ENCODE peak calls at places on chromosome 2, in eight cellular contexts. One of them, this sample, is unnamed.

GRCh38 chr2:201257381-201257940 is 2.9 kb upstream of the CASP8 start:
- DNase-seq in hippocampal formation: no peak
- DNase-seq in stimulated activated naive B cell treated with anti-CD40 and anti-IgM and Interleukin-4, amounts not matched to agents 10 μg/mL and 1 μg/mL and 100 μg/mL, for 72 hours: peak; percentile 70
- DNase-seq in sigmoid colon: no peak
- DNase-seq in renal cortical epithelial cell: no peak
- DNase-seq in CD8-positive, alpha-beta T cell: peak; percentile 34
- DNase-seq in omental fat pad: no peak
- DNase-seq in EL: no peak
- DNase-seq in this sample: peak; percentile 14

GRCh38 chr2:9704600-9704999 is 73.8 kb upstream of the YWHAQ start:
- DNase-seq in omental fat pad: no peak
- DNase-seq in hippocampal formation: no peak
- DNase-seq in renal cortical epithelial cell: no peak
- DNase-seq in CD8-positive, alpha-beta T cell: no peak
- DNase-seq in stimulated activated naive B cell treated with anti-CD40 and anti-IgM and Interleukin-4, amounts not matched to agents 10 μg/mL and 1 μg/mL and 100 μg/mL, for 72 hours: no peak
- DNase-seq in sigmoid colon: no peak
- DNase-seq in EL: no peak
- DNase-seq in this sample: no peak

GRCh38 chr2:171531291-171531690 is 9.0 kb downstream of the CYBRD1 start:
- DNase-seq in EL: peak; percentile 85
- DNase-seq in omental fat pad: no peak
- DNase-seq in sigmoid colon: peak; percentile 70
- DNase-seq in renal cortical epithelial cell: peak; percentile 79
- DNase-seq in hippocampal formation: no peak
- DNase-seq in CD8-positive, alpha-beta T cell: no peak
- DNase-seq in stimulated activated naive B cell treated with anti-CD40 and anti-IgM and Interleukin-4, amounts not matched to agents 10 μg/mL and 1 μg/mL and 100 μg/mL, for 72 hours: no peak
- DNase-seq in this sample: no peak

GRCh38 chr2:36483290-36483689 is 114.7 kb downstream of the FEZ2 start:
- DNase-seq in renal cortical epithelial cell: no peak
- DNase-seq in EL: no peak
- DNase-seq in omental fat pad: no peak
- DNase-seq in stimulated activated naive B cell treated with anti-CD40 and anti-IgM and Interleukin-4, amounts not matched to agents 10 μg/mL and 1 μg/mL and 100 μg/mL, for 72 hours: no peak
- DNase-seq in CD8-positive, alpha-beta T cell: no peak
- DNase-seq in sigmoid colon: no peak
- DNase-seq in hippocampal formation: no peak
- DNase-seq in this sample: no peak

GRCh38 chr2:112029164-112029563 is 25.9 kb upstream of the TMEM87B start:
- DNase-seq in omental fat pad: no peak
- DNase-seq in stimulated activated naive B cell treated with anti-CD40 and anti-IgM and Interleukin-4, amounts not matched to agents 10 μg/mL and 1 μg/mL and 100 μg/mL, for 72 hours: no peak
- DNase-seq in renal cortical epithelial cell: no peak
- DNase-seq in CD8-positive, alpha-beta T cell: no peak
- DNase-seq in EL: no peak
- DNase-seq in sigmoid colon: no peak
- DNase-seq in hippocampal formation: no peak
- DNase-seq in this sample: no peak

GRCh38 chr2:187567126-187567525 is 12.9 kb upstream of the TFPI start:
- DNase-seq in sigmoid colon: no peak
- DNase-seq in renal cortical epithelial cell: no peak
- DNase-seq in stimulated activated naive B cell treated with anti-CD40 and anti-IgM and Interleukin-4, amounts not matched to agents 10 μg/mL and 1 μg/mL and 100 μg/mL, for 72 hours: no peak
- DNase-seq in EL: no peak
- DNase-seq in hippocampal formation: no peak
- DNase-seq in CD8-positive, alpha-beta T cell: no peak
- DNase-seq in omental fat pad: no peak
- DNase-seq in this sample: no peak

GRCh38 chr2:17621781-17622180 is 81.3 kb downstream of the VSNL1 start:
- DNase-seq in EL: peak; percentile 48
- DNase-seq in renal cortical epithelial cell: no peak
- DNase-seq in CD8-positive, alpha-beta T cell: no peak
- DNase-seq in omental fat pad: no peak
- DNase-seq in hippocampal formation: no peak
- DNase-seq in stimulated activated naive B cell treated with anti-CD40 and anti-IgM and Interleukin-4, amounts not matched to agents 10 μg/mL and 1 μg/mL and 100 μg/mL, for 72 hours: no peak
- DNase-seq in sigmoid colon: no peak
- DNase-seq in this sample: no peak

GRCh38 chr2:151071382-151071781 is 190.3 kb downstream of the RBM43 start:
- DNase-seq in renal cortical epithelial cell: peak; percentile 29
- DNase-seq in CD8-positive, alpha-beta T cell: no peak
- DNase-seq in omental fat pad: no peak
- DNase-seq in hippocampal formation: no peak
- DNase-seq in stimulated activated naive B cell treated with anti-CD40 and anti-IgM and Interleukin-4, amounts not matched to agents 10 μg/mL and 1 μg/mL and 100 μg/mL, for 72 hours: no peak
- DNase-seq in EL: peak; percentile 44
- DNase-seq in sigmoid colon: no peak
- DNase-seq in this sample: no peak

GRCh38 chr2:15601681-15602080 is 10.0 kb downstream of the DDX1 start:
- DNase-seq in omental fat pad: no peak
- DNase-seq in stimulated activated naive B cell treated with anti-CD40 and anti-IgM and Interleukin-4, amounts not matched to agents 10 μg/mL and 1 μg/mL and 100 μg/mL, for 72 hours: no peak
- DNase-seq in CD8-positive, alpha-beta T cell: no peak
- DNase-seq in hippocampal formation: no peak
- DNase-seq in renal cortical epithelial cell: no peak
- DNase-seq in sigmoid colon: no peak
- DNase-seq in EL: no peak
- DNase-seq in this sample: no peak

GRCh38 chr2:10007440-10007839 is 35.9 kb upstream of the KLF11 start:
- DNase-seq in CD8-positive, alpha-beta T cell: no peak
- DNase-seq in stimulated activated naive B cell treated with anti-CD40 and anti-IgM and Interleukin-4, amounts not matched to agents 10 μg/mL and 1 μg/mL and 100 μg/mL, for 72 hours: no peak
- DNase-seq in omental fat pad: no peak
- DNase-seq in EL: peak; percentile 15
- DNase-seq in sigmoid colon: peak; percentile 63
- DNase-seq in renal cortical epithelial cell: no peak
- DNase-seq in hippocampal formation: no peak
- DNase-seq in this sample: no peak

GRCh38 chr2:224114428-224114827 is 75.3 kb upstream of the SERPINE2 start:
- DNase-seq in CD8-positive, alpha-beta T cell: no peak
- DNase-seq in hippocampal formation: no peak
- DNase-seq in stimulated activated naive B cell treated with anti-CD40 and anti-IgM and Interleukin-4, amounts not matched to agents 10 μg/mL and 1 μg/mL and 100 μg/mL, for 72 hours: no peak
- DNase-seq in omental fat pad: no peak
- DNase-seq in EL: no peak
- DNase-seq in renal cortical epithelial cell: no peak
- DNase-seq in sigmoid colon: no peak
- DNase-seq in this sample: no peak

GRCh38 chr2:61021228-61021660 is 3.2 kb upstream of the PUS10 start:
- DNase-seq in stimulated activated naive B cell treated with anti-CD40 and anti-IgM and Interleukin-4, amounts not matched to agents 10 μg/mL and 1 μg/mL and 100 μg/mL, for 72 hours: no peak
- DNase-seq in renal cortical epithelial cell: no peak
- DNase-seq in omental fat pad: no peak
- DNase-seq in CD8-positive, alpha-beta T cell: no peak
- DNase-seq in EL: no peak
- DNase-seq in hippocampal formation: no peak
- DNase-seq in sigmoid colon: no peak
- DNase-seq in this sample: no peak

This sample was measured in GM19239.